ENCODE peak calls at places on chromosomes 7 and 10, in seven cellular contexts. M is LoVo; G is ELR; I is GM23338; V is activated gamma-delta T cell treated with Interleukin-2 at 50 U/mL for 16 hours; K is effector memory CD4-positive, alpha-beta T cell; N is cardiac fibroblast. F is an unnamed sample.

GRCh38 chr10:61452655-61453641 is at the start of gene TMEM26:
- DNase-seq in M (no peak), V (no peak), G (peak), N (no peak), I (peak), K (no peak), F (no peak)

GRCh38 chr7:34236839-34237492 is 331.6 kb downstream of the BMPER start:
- DNase-seq in G (no peak), K (no peak), N (no peak), M (no peak), V (no peak), I (no peak), F (no peak)

GRCh38 chr7:158076215-158076614 is 511.4 kb downstream of the PTPRN2 start:
- DNase-seq in G (no peak), N (no peak), M (no peak), K (no peak), I (no peak), V (no peak), F (no peak)

GRCh38 chr10:132223156-132223590 is 36.4 kb downstream of the DPYSL4 start:
- DNase-seq in I (peak), M (peak), G (peak), K (peak), V (peak), N (peak), F (peak)

GRCh38 chr7:37359662-37360444 is 88.8 kb downstream of the ELMO1 start:
- DNase-seq in V (no peak), I (no peak), G (no peak), K (no peak), M (no peak), N (no peak), F (no peak)

GRCh38 chr10:31896972-31897384 is 31.7 kb downstream of the ARHGAP12 start:
- DNase-seq in K (no peak), M (peak), V (no peak), N (peak), G (peak), I (no peak), F (no peak)

GRCh38 chr7:29806131-29806792 is at the start of gene WIPF3:
- DNase-seq in G (no peak), V (no peak), I (peak), N (no peak), M (peak), K (no peak), F (no peak)

GRCh38 chr10:131615150-131615549 is 285.7 kb upstream of the PPP2R2D start:
- DNase-seq in G (no peak), K (no peak), V (no peak), N (no peak), M (no peak), I (no peak), F (no peak)

GRCh38 chr7:26508481-26508880 is 216.8 kb downstream of the SNX10 start:
- DNase-seq in V (no peak), G (no peak), K (no peak), N (no peak), M (no peak), I (peak), F (no peak)

GRCh38 chr10:129192344-129193128 is 274.5 kb upstream of the MGMT start:
- DNase-seq in M (no peak), G (no peak), K (no peak), I (no peak), V (no peak), N (no peak), F (no peak)

GRCh38 chr7:91553410-91553895 is 289.2 kb downstream of the FZD1 start:
- DNase-seq in M (no peak), K (no peak), N (no peak), V (no peak), I (peak), G (no peak), F (no peak)

GRCh38 chr10:12717981-12718707 is 283.4 kb downstream of the CCDC3 start:
- DNase-seq in N (peak), K (no peak), M (no peak), G (no peak), V (no peak), I (peak), F (peak)

GRCh38 chr7:38585551-38585950 is 45.6 kb downstream of the AMPH start:
- DNase-seq in N (no peak), V (no peak), M (no peak), I (no peak), G (no peak), K (no peak), F (no peak)

GRCh38 chr7:39535720-39536119 is 30.5 kb upstream of the YAE1 start:
- DNase-seq in V (no peak), I (no peak), G (no peak), M (no peak), N (no peak), K (no peak), F (no peak)

GRCh38 chr7:150717821-150718420 is 1.5 kb downstream of the GIMAP1 start:
- DNase-seq in K (no peak), V (no peak), I (no peak), G (no peak), N (no peak), M (no peak), F (no peak)

GRCh38 chr10:24209421-24209770 is 458 bp downstream of the KIAA1217 start:
- DNase-seq in I (no peak), N (peak), M (no peak), G (peak), V (no peak), K (no peak), F (peak)

GRCh38 chr7:157138101-157138423 is 664 bp upstream of the UBE3C start:
- DNase-seq in I (no peak), K (no peak), V (no peak), M (no peak), G (no peak), N (no peak), F (no peak)

GRCh38 chr7:8380130-8380529 is 53.3 kb upstream of the NXPH1 start:
- DNase-seq in K (no peak), I (no peak), N (no peak), V (no peak), M (no peak), G (no peak), F (no peak)

GRCh38 chr10:50552308-50552707 is 71.4 kb downstream of the SGMS1 start:
- DNase-seq in N (peak), I (no peak), M (no peak), V (no peak), K (no peak), G (no peak), F (no peak)

GRCh38 chr7:81616951-81617350 is 152.9 kb downstream of the HGF start:
- DNase-seq in I (no peak), G (peak), N (peak), V (no peak), M (no peak), K (no peak), F (no peak)

GRCh38 chr7:82428186-82428961 is 15.2 kb downstream of the CACNA2D1 start:
- DNase-seq in N (peak), M (no peak), V (no peak), I (no peak), G (peak), K (no peak), F (no peak)

GRCh38 chr10:60648761-60649160 is 129.5 kb upstream of the CDK1 start:
- DNase-seq in N (no peak), K (no peak), V (no peak), G (no peak), I (no peak), M (no peak), F (no peak)

GRCh38 chr10:33661580-33662269 is 327.3 kb upstream of the NRP1 start:
- DNase-seq in K (no peak), V (no peak), M (no peak), G (peak), I (no peak), N (peak), F (peak)

GRCh38 chr7:83794834-83795233 is 145.9 kb upstream of the SEMA3E start:
- DNase-seq in N (no peak), I (no peak), V (no peak), M (no peak), K (no peak), G (no peak), F (no peak)

GRCh38 chr7:101952355-101953247 is 135.2 kb downstream of the CUX1 start:
- DNase-seq in K (no peak), G (peak), V (no peak), N (peak), M (no peak), I (no peak), F (peak)

GRCh38 chr7:30476401-30477145 is 2.0 kb downstream of the NOD1 start:
- DNase-seq in M (no peak), I (no peak), N (no peak), K (no peak), G (no peak), V (no peak), F (peak)

GRCh38 chr10:110208614-110209398 is 1.4 kb downstream of the MXI1 start:
- DNase-seq in K (no peak), G (peak), N (peak), I (no peak), M (peak), V (peak), F (peak)

GRCh38 chr7:1858435-1859265 is 188.6 kb downstream of the ELFN1 start:
- DNase-seq in V (no peak), N (no peak), G (no peak), K (no peak), M (no peak), I (no peak), F (no peak)

GRCh38 chr7:42543953-42544352 is 306.9 kb upstream of the GLI3 start:
- DNase-seq in N (peak), K (no peak), I (no peak), V (no peak), G (no peak), M (no peak), F (no peak)

GRCh38 chr10:122018951-122019413 is 30.0 kb downstream of the TACC2 start:
- DNase-seq in K (no peak), V (no peak), M (peak), G (no peak), I (no peak), N (no peak), F (no peak)

GRCh38 chr10:58856508-58857240 is 319.8 kb upstream of the PHYHIPL start:
- DNase-seq in V (no peak), M (peak), G (peak), K (no peak), N (peak), I (peak), F (peak)

GRCh38 chr7:93914581-93915066 is 6.9 kb upstream of the GNG11 start:
- DNase-seq in G (peak), V (no peak), N (peak), I (no peak), M (peak), K (no peak), F (peak)

GRCh38 chr10:77820349-77820748 is 106.2 kb downstream of the DLG5 start:
- DNase-seq in I (no peak), G (no peak), K (no peak), N (no peak), M (no peak), V (no peak), F (no peak)

GRCh38 chr10:86340176-86340990 is 26.2 kb downstream of the GRID1 start:
- DNase-seq in I (no peak), M (no peak), K (no peak), G (no peak), N (no peak), V (no peak), F (no peak)

GRCh38 chr7:45881759-45882464 is 6.4 kb upstream of the IGFBP1 start:
- DNase-seq in K (no peak), N (peak), I (no peak), V (no peak), G (peak), M (peak), F (peak)

GRCh38 chr10:60872451-60872850 is 71.5 kb downstream of the RHOBTB1 start:
- DNase-seq in M (no peak), G (no peak), I (no peak), K (no peak), N (no peak), V (no peak), F (no peak)

GRCh38 chr10:131819241-131820072 is 81.4 kb upstream of the PPP2R2D start:
- DNase-seq in N (no peak), K (no peak), M (no peak), G (no peak), I (no peak), V (no peak), F (no peak)

GRCh38 chr10:22476601-22477364 is 131.5 kb downstream of the SPAG6 start:
- DNase-seq in M (no peak), V (no peak), K (no peak), I (peak), G (no peak), N (no peak), F (no peak)

GRCh38 chr7:75928600-75928939 is 13.6 kb downstream of the POR start:
- DNase-seq in N (no peak), I (no peak), V (peak), G (no peak), M (no peak), K (no peak), F (no peak)

F was measured in HT-29.